ENCODE peak calls at places on chromosome 13, in five cellular contexts. P is CD4-positive, CD25-positive, alpha-beta regulatory T cell; U is fibroblast of lung; G is CD8-positive, alpha-beta T cell; N is left ventricle myocardium inferior. F is an unnamed sample.

GRCh38 chr13:34254366-34254765 is 436.4 kb downstream of the RFC3 start:
- DNase-seq in P (no peak), U (no peak), G (no peak), N (no peak), F (no peak)

GRCh38 chr13:105991622-105992254 is 543.7 kb downstream of the EFNB2 start:
- DNase-seq in P (no peak), U (peak), G (no peak), N (no peak), F (no peak)

GRCh38 chr13:100913143-100913542 is 238.5 kb upstream of the TMTC4 start:
- DNase-seq in P (no peak), U (no peak), G (no peak), N (no peak), F (no peak)

GRCh38 chr13:111367340-111367739 is 46.9 kb downstream of the TEX29 start:
- DNase-seq in P (no peak), U (no peak), G (no peak), N (no peak), F (no peak)

GRCh38 chr13:41284512-41285288 is 21.3 kb upstream of the MTRF1 start:
- DNase-seq in P (no peak), U (peak), G (no peak), N (no peak), F (no peak)

GRCh38 chr13:51844862-51845573 is at the start of gene TMEM272:
- DNase-seq in P (peak), U (peak), G (peak), N (peak), F (no peak)

GRCh38 chr13:79124183-79124582 is 281.9 kb downstream of the RBM26 start:
- DNase-seq in P (no peak), U (no peak), G (no peak), N (no peak), F (no peak)

GRCh38 chr13:47459512-47459911 is 541.6 kb downstream of the SUCLA2 start:
- DNase-seq in P (no peak), U (peak), G (no peak), N (no peak), F (no peak)

GRCh38 chr13:95355491-95355890 is 54.2 kb upstream of the ABCC4 start:
- DNase-seq in P (no peak), U (peak), G (no peak), N (no peak), F (no peak)

GRCh38 chr13:77136902-77137420 is 110.0 kb upstream of the FBXL3 start:
- DNase-seq in P (no peak), U (peak), G (no peak), N (no peak), F (no peak)

GRCh38 chr13:94192576-94192975 is 286.9 kb downstream of the DCT start:
- DNase-seq in P (no peak), U (no peak), G (no peak), N (no peak), F (no peak)

GRCh38 chr13:48184260-48184659 is 48.7 kb upstream of the ITM2B start:
- DNase-seq in P (no peak), U (no peak), G (no peak), N (no peak), F (no peak)

GRCh38 chr13:41581884-41582547 is 124.7 kb downstream of the RGCC start:
- DNase-seq in P (no peak), U (peak), G (no peak), N (no peak), F (no peak)

GRCh38 chr13:33000365-33000764 is 15.9 kb upstream of the KL start:
- DNase-seq in P (no peak), U (no peak), G (no peak), N (no peak), F (no peak)

GRCh38 chr13:33006646-33007045 is 9.6 kb upstream of the KL start:
- DNase-seq in P (no peak), U (peak), G (no peak), N (no peak), F (no peak)

GRCh38 chr13:33007237-33007636 is 9.0 kb upstream of the KL start:
- DNase-seq in P (no peak), U (no peak), G (no peak), N (no peak), F (no peak)

GRCh38 chr13:33004454-33004853 is 11.8 kb upstream of the KL start:
- DNase-seq in P (no peak), U (no peak), G (no peak), N (peak), F (no peak)

GRCh38 chr13:33003458-33004019 is 12.7 kb upstream of the KL start:
- DNase-seq in P (no peak), U (no peak), G (no peak), N (no peak), F (no peak)
- H3K27ac ChIP-seq in P (no peak), U (no peak), G (no peak), N (peak), F (no peak)

GRCh38 chr13:24273926-24274325 is 35.5 kb upstream of the C1QTNF9 start:
- DNase-seq in P (no peak), U (no peak), G (no peak), N (no peak), F (no peak)

GRCh38 chr13:24274452-24274971 is 34.9 kb upstream of the C1QTNF9 start:
- DNase-seq in P (peak), U (no peak), G (peak), N (peak), F (peak)

GRCh38 chr13:24276310-24276709 is 33.1 kb upstream of the C1QTNF9 start:
- DNase-seq in P (no peak), U (no peak), G (no peak), N (no peak), F (no peak)

GRCh38 chr13:24272452-24273161 is 36.8 kb upstream of the C1QTNF9 start:
- DNase-seq in P (no peak), U (peak), G (no peak), N (no peak), F (peak)

DNA sequence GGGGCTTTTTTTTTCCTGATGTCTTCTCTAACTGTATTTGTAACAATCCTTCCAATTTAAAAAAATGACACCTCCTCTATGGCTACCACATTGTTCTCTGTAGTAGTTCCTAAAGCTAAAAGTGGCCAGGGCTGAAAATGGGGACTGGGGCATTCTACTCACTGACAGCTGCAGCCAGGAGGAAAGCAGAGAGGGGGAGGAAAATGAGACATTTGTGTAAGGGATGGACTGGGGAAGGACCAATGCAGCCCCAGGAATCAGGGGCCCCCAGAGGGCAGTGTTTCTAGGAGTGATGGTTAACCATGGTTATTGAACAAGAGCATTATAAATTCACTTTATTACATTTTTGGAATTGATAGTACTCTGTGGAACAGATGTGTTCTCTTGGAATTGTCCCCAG is 34.3 kb upstream of the C1QTNF9 start:
- DNase-seq in P (no peak), U (no peak), G (no peak), N (no peak), F (no peak)
- H3K27ac ChIP-seq in P (peak), U (no peak), G (peak), N (peak), F (peak)

DNA sequence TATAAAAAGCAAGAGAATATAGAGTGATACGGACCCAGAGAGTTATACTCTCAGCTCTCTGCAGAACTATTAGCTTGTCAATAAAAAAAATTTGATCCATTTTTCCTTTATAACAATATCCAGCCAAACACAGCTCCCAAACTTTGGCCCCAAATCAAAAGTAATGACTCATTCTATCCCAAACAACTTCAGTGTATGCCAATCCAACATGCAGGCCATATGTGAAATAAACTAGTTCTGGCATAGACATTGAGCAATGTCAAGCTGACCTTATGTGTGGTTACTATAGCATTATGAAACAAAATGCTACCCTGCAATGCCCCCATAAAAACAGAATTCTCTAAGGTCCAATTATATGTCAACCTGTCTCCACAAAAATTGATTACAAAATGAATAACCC is 209.5 kb downstream of the DNAJC15 start:
- DNase-seq in P (no peak), U (peak), G (no peak), N (no peak), F (no peak)
- H3K27ac ChIP-seq in P (no peak), U (no peak), G (no peak), N (no peak), F (no peak)

DNA sequence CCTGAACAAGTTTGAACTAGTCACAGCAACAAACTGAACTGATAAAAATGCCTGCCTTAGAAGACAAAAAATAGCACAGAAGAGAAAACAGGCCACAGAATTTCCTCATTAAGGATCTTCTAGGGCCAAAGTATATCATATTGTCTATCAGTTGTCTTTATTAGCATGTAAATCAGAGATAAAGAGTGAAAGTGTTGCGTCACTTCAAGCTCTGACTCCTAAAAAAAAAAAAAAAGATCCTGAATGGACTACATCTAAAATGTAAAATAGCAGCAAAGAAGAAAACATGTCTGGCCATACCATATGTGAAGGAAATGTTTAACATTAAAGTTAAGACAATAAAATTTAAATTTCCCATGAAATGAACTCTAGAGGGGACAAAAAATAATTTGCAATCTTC is 237.5 kb downstream of the PCDH9 start:
- DNase-seq in P (no peak), U (no peak), G (no peak), N (no peak), F (no peak)
- H3K27ac ChIP-seq in P (no peak), U (no peak), G (no peak), N (no peak), F (no peak)

GRCh38 chr13:35702316-35702715 is 225.8 kb upstream of the MAB21L1 start:
- DNase-seq in P (no peak), U (no peak), G (no peak), N (no peak), F (no peak)

GRCh38 chr13:35700661-35701060 is 224.2 kb upstream of the MAB21L1 start:
- DNase-seq in P (no peak), U (peak), G (no peak), N (no peak), F (no peak)

GRCh38 chr13:35699805-35700204 is 223.3 kb upstream of the MAB21L1 start:
- DNase-seq in P (no peak), U (peak), G (no peak), N (no peak), F (no peak)

GRCh38 chr13:35697281-35697680 is 220.8 kb upstream of the MAB21L1 start:
- DNase-seq in P (no peak), U (peak), G (no peak), N (no peak), F (no peak)

DNA sequence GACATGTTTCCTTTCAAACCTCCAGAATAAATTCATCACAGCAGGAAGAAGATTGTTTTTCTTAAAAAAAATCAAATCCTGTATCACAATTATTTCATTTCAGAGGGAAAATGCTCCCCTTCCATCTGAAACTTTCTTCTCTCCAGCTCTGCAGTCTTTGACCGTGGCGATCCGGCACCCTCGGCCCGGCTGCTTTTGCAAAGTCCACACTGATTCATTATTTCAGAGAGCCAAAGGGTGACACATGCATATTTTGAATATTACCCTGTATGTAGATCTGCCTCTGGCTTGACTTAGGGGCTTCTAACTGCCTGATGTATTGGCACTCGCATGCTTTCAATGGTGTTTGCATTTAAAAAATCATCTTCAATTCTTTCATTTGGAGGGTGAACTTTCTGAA is 222.7 kb upstream of the MAB21L1 start:
- DNase-seq in P (no peak), U (peak), G (no peak), N (no peak), F (no peak)
- H3K27ac ChIP-seq in P (no peak), U (peak), G (no peak), N (no peak), F (no peak)

DNA sequence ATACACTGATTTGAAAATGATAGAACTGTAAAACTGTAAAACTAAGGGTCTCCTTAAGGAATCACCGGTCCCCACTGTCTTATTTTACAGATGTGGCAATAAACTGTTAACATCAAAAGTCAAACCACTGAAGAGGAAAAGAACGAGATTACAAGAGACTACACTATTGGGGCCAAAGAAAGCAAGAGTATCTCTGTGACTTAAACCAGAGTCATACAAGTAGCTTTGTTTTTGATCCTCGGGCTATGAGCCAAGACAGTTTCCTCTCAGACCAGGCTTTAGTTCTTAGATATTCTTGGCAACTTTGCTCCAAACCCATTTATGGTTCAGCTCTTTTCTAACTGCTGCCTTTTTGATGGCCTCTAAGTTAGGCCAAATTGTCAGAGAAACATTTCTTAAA is 113.8 kb downstream of the TBC1D4 start:
- DNase-seq in P (no peak), U (peak), G (no peak), N (no peak), F (no peak)
- H3K27ac ChIP-seq in P (no peak), U (peak), G (no peak), N (peak), F (no peak)

GRCh38 chr13:99282264-99283231 is 24.4 kb upstream of the GPR18 start:
- DNase-seq in P (no peak), U (no peak), G (no peak), N (no peak), F (no peak)
- H3K27ac ChIP-seq in P (peak), U (no peak), G (peak), N (peak), F (peak)

DNA sequence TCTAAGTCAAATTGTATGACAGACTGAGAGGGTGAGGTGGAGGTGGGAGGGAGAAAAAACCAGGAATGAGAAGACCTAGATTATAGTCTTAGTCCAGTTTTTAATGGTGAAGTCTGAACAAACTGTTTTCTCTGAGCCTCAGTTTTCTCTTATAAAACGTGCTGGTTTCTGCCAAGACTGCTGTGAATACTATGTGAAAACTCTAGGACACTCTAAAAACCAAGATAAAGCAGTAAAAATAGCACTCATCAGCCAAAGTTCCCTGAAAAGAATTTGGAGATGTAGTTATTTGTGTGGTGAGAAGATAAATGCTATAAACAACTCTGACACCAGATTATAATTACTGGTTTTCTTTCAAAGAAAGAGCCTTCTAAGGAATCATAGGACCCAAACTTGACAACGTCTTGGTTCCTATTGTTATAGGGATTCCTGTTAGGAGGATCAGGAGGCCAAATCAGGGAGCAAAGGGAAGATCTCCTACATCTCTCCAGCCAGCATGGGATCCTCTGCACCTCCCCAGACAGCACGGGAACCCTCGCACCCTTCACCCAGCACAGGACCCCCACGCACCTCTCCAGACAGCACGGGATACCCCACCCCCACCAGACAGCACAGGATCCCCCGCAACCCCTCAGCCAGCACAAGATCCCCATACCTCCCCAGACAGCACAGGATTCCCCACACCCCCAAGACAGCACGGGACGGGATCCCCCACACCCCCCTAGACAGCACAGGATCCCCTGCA is 130.2 kb downstream of the MIPEP start:
- DNase-seq in P (no peak), U (no peak), G (no peak), N (no peak), F (no peak)
- H3K27ac ChIP-seq in P (no peak), U (no peak), G (no peak), N (peak), F (no peak)

DNA sequence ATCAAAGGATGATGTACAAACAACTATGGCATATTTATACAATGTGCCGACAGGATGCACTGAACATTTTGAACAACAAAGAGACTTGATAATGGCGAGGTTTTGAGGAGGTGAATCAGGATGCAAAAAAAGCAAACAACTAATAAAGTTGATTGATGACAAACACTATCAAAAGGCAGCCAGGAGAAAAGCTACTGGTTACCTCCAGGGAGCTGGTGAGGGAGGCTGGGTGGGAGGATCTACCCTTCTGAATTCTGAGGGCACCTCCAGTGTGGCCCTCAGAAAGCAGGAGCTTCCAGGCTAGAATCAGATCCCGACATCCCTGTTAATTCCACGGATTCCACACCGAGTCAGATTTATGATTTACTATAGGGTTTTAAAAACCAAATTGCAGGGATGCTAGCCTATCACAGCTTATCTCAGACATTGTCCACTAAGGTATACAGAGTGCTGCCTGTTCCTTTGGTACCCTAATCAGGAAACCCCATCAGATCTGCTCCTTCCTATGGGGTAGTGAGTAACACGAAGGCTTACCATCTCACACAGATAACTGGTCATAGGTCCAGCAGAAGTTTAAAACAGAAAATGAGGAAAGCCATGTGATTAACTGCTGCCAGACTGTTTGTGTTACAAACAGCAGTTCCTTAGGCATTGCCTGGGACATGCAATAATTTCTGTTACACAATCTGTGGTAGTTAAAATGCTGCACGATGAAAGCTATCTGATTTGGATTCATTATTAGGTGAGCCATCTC is 53.7 kb upstream of the ALOX5AP start:
- DNase-seq in P (no peak), U (peak), G (no peak), N (no peak), F (no peak)
- H3K27ac ChIP-seq in P (no peak), U (no peak), G (no peak), N (no peak), F (no peak)

F was measured in CD4-positive, alpha-beta T cell.